ENCODE peak calls at places on chromosomes 1 and 21, in six cellular contexts. I, N, P, M, Z and R are unnamed samples.
A peak's percentile ranks its signal among the peaks of the same experiment; 100 is the strongest.

GRCh38 chr1:205766038-205766437 is 9.2 kb downstream of the RAB29 start:
- DNase-seq in I (peak; percentile 43), N (no peak), P (no peak), M (peak; percentile 59), Z (no peak), R (no peak)

GRCh38 chr1:192140382-192140781 is 17.9 kb upstream of the RGS18 start:
- DNase-seq in I (peak; percentile 37), N (no peak), P (no peak), M (peak; percentile 30), Z (no peak), R (no peak)

GRCh38 chr1:207811920-207812720 is 60.3 kb downstream of the CD46 start:
- DNase-seq in I (peak; percentile 71), N (no peak), P (peak; percentile 31), M (peak; percentile 36), Z (no peak), R (peak; percentile 41)

GRCh38 chr1:219304227-219305226 is 130.8 kb downstream of the LYPLAL1 start:
- DNase-seq in I (peak; percentile 81), N (no peak), P (peak; percentile 44), M (peak; percentile 99), Z (no peak), R (no peak)

GRCh38 chr1:2110738-2111673 is 60.8 kb downstream of the PRKCZ start:
- DNase-seq in I (no peak), N (no peak), P (no peak), M (no peak), Z (no peak), R (no peak)

GRCh38 chr1:31216016-31216415 is 23.7 kb downstream of the NKAIN1 start:
- DNase-seq in I (peak; percentile 76), N (no peak), P (peak; percentile 11), M (no peak), Z (peak; percentile 9), R (no peak)

GRCh38 chr1:13570924-13571323 is 12.7 kb upstream of the PDPN start:
- DNase-seq in I (no peak), N (peak; percentile 43), P (no peak), M (no peak), Z (no peak), R (no peak)

GRCh38 chr1:53440633-53441032 is 18.6 kb upstream of the DMRTB1 start:
- DNase-seq in I (no peak), N (no peak), P (no peak), M (no peak), Z (no peak), R (no peak)

GRCh38 chr21:31900121-31900895 is 27.5 kb downstream of the HUNK start:
- DNase-seq in I (no peak), N (no peak), P (no peak), M (no peak), Z (no peak), R (no peak)

GRCh38 chr1:1306070-1306660 is 1.6 kb downstream of the ACAP3 start:
- DNase-seq in I (peak; percentile 62), N (peak; percentile 62), P (no peak), M (no peak), Z (no peak), R (peak; percentile 66)

GRCh38 chr1:201113451-201114244 is 1.4 kb upstream of the CACNA1S start:
- DNase-seq in I (no peak), N (no peak), P (no peak), M (no peak), Z (no peak), R (no peak)

GRCh38 chr1:84339503-84339902 is 38.0 kb downstream of the SAMD13 start:
- DNase-seq in I (peak; percentile 70), N (no peak), P (no peak), M (no peak), Z (no peak), R (no peak)

GRCh38 chr1:7407980-7408770 is 362.9 kb upstream of the VAMP3 start:
- DNase-seq in I (no peak), N (no peak), P (no peak), M (no peak), Z (no peak), R (no peak)

GRCh38 chr1:55813619-55814018 is 598.5 kb upstream of the USP24 start:
- DNase-seq in I (peak; percentile 90), N (no peak), P (peak; percentile 84), M (peak; percentile 49), Z (peak; percentile 75), R (no peak)

GRCh38 chr1:92493139-92493538 is 6.4 kb upstream of the GFI1 start:
- DNase-seq in I (no peak), N (no peak), P (no peak), M (no peak), Z (no peak), R (no peak)

GRCh38 chr1:180923024-180923841 is 10.5 kb downstream of the KIAA1614 start:
- DNase-seq in I (peak; percentile 49), N (no peak), P (peak; percentile 6), M (no peak), Z (no peak), R (peak; percentile 66)
- TF ChIP-seq CTCF in I (no peak), N (no peak), P (no peak), M (no peak), Z (no peak), R (no peak)

GRCh38 chr1:12166834-12167492 is at the start of gene TNFRSF1B:
- DNase-seq in I (peak; percentile 65), N (no peak), P (no peak), M (peak; percentile 10), Z (no peak), R (peak; percentile 68)
- H3K4me3 ChIP-seq in I (peak within 1 kb of the TSS; percentile 50), N (no peak within 1 kb of the TSS), P (peak within 1 kb of the TSS; percentile 80), M (peak within 1 kb of the TSS; percentile 30), Z (peak within 1 kb of the TSS; percentile 69), R (peak within 1 kb of the TSS; percentile 65)

DNA sequence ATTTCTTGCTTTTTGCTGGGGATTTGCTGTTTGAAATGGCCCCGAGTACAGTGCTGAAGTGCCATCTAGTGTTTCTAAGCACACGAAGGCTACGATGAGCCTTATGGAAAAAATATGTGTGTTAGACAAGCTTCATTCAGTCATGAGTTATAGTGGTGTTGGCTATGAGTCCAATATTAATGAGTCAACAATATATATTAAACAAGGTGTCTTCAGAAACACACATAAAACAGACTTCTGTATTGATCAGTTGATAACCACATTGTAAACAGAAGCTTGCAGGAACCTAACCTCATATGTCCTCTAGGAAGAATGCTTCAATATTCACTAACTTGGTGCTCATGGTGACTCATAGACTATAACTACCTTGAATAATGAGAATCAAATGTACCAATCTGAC is 1.7 kb upstream of the GJB5 start:
- DNase-seq in I (no peak), N (no peak), P (no peak), M (peak; percentile 81), Z (no peak), R (no peak)
- TF ChIP-seq CTCF in I (no peak), N (peak; percentile 16), P (no peak), M (peak; percentile 63), Z (no peak), R (no peak)

GRCh38 chr1:150976401-150976821 is 1.8 kb upstream of the CERS2 start:
- DNase-seq in I (no peak), N (no peak), P (no peak), M (no peak), Z (no peak), R (no peak)
- H3K4me3 ChIP-seq in I (no peak overlapping the region), N (no peak overlapping the region), P (no peak overlapping the region), M (no peak overlapping the region), Z (no peak overlapping the region), R (peak overlapping the region; percentile 50)

GRCh38 chr1:116417678-116418077 is 44.6 kb downstream of the ATP1A1 start:
- DNase-seq in I (no peak), N (no peak), P (no peak), M (no peak), Z (no peak), R (no peak)

GRCh38 chr1:116414364-116414763 is 41.3 kb downstream of the ATP1A1 start:
- DNase-seq in I (no peak), N (no peak), P (no peak), M (no peak), Z (no peak), R (no peak)

GRCh38 chr1:116416854-116417513 is 43.9 kb downstream of the ATP1A1 start:
- DNase-seq in I (no peak), N (no peak), P (no peak), M (no peak), Z (no peak), R (no peak)

GRCh38 chr1:116415200-116415698 is 42.2 kb downstream of the ATP1A1 start:
- DNase-seq in I (no peak), N (no peak), P (no peak), M (no peak), Z (no peak), R (no peak)

DNA sequence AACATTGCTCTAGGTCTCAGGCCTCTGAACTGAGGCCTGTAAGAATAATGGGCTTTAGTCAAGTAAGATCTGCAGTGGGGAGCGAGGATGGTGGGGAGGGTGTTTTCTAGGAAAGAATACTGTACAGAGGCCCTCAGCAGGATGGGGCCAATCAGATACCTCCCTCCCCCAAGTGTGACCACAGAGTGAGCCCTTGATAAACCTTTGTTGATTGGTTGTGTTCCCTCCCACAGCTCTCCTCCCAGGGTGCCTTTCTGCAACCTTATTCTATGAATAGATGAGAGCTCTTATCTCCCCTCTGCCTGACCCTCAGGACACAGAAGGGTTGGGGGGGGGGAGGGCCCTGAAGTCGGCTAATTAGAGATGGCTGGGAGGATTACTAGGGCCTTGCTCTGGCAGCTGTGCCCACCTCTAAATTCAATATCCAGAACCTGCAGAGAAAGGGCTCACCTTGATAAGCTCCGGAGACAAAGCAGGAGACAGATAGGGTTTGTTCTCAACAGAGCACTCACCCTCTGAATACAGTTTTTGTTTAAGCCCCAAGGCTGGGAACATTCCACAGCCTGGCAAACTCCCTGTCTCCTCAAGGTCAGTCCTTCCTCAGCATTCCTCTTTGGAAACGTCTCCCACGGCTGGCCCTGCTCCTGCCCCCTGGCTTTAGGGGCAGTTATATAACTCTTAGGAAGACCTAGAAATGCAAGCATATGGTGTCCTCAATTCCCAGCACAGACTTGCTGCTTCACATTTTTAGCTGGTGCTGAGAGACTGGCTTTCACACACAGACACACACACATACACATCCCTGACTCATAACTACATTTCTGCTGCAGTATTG is 42.9 kb downstream of the ATP1A1 start:
- DNase-seq in I (peak; percentile 37), N (no peak), P (no peak), M (no peak), Z (no peak), R (no peak)
- TF ChIP-seq CTCF in I (no peak), N (no peak), P (no peak), M (no peak), Z (no peak), R (no peak)

GRCh38 chr1:213936571-213936970 is 51.2 kb upstream of the PROX1 start:
- DNase-seq in I (no peak), N (no peak), P (no peak), M (no peak), Z (no peak), R (no peak)

GRCh38 chr1:213940947-213941346 is 46.8 kb upstream of the PROX1 start:
- DNase-seq in I (no peak), N (no peak), P (no peak), M (no peak), Z (no peak), R (no peak)

GRCh38 chr1:213939888-213940287 is 47.9 kb upstream of the PROX1 start:
- DNase-seq in I (no peak), N (no peak), P (no peak), M (no peak), Z (no peak), R (no peak)

GRCh38 chr1:213934642-213935041 is 53.1 kb upstream of the PROX1 start:
- DNase-seq in I (no peak), N (no peak), P (no peak), M (peak; percentile 43), Z (no peak), R (no peak)

DNA sequence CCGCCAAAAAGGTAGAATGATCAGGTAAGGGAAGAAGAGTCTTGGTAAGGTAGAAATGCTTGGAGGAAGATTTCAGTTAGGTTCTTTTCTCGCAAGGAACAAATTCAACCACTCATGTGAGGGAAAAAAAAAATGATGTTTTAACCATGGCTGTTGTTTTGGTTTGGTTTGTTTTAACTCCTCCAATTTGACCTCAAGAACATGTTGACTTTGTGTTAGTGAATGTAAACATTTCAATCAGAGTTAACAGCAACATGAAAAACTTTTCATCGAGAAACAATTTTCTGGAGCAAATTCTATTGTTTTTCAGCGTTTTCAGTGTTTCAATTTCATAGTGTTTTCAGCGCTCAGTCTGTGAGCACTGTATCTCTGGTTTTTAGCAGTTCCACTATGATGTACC is 49.0 kb upstream of the PROX1 start:
- DNase-seq in I (no peak), N (no peak), P (no peak), M (no peak), Z (no peak), R (no peak)
- H3K4me3 ChIP-seq in I (no peak overlapping the region), N (no peak overlapping the region), P (no peak overlapping the region), M (no peak overlapping the region), Z (no peak overlapping the region), R (no peak overlapping the region)